ENCODE peak calls at places on chromosomes 6 and 20, in eight cellular contexts. V is BJ, U is MM.1S, L is psoas muscle, O is endothelial cell of umbilical vein, F is heart left ventricle, D is AG09309, E is body of pancreas. W is an unnamed sample.

GRCh38 chr20:14879020-14879697 is 541.7 kb upstream of the FLRT3 start:
- DNase-seq in V (peak), U (peak), L (no peak), O (peak), F (no peak), D (peak), E (no peak), W (no peak)

GRCh38 chr20:36821964-36822437 is 48.4 kb upstream of the DSN1 start:
- DNase-seq in V (peak), U (no peak), L (no peak), O (no peak), F (peak), D (no peak), E (no peak), W (no peak)

GRCh38 chr6:108927927-108928326 is 79.7 kb downstream of the ARMC2 start:
- DNase-seq in V (no peak), U (no peak), L (no peak), O (no peak), F (no peak), D (no peak), E (no peak), W (no peak)

GRCh38 chr6:75430631-75431345 is 62.8 kb downstream of the FILIP1 start:
- DNase-seq in V (no peak), U (no peak), L (no peak), O (peak), F (peak), D (no peak), E (no peak), W (no peak)

GRCh38 chr6:530425-530824 is 126.5 kb downstream of the HUS1B start:
- DNase-seq in V (no peak), U (no peak), L (no peak), O (no peak), F (no peak), D (no peak), E (no peak), W (no peak)

GRCh38 chr6:148296746-148297145 is 45.9 kb upstream of the SASH1 start:
- DNase-seq in V (no peak), U (no peak), L (no peak), O (no peak), F (no peak), D (no peak), E (no peak), W (no peak)

GRCh38 chr20:23776067-23776771 is 25.5 kb upstream of the CST1 start:
- DNase-seq in V (no peak), U (no peak), L (no peak), O (no peak), F (no peak), D (no peak), E (no peak), W (no peak)

GRCh38 chr20:59992531-59992930 is 34.3 kb downstream of the CDH26 start:
- DNase-seq in V (no peak), U (no peak), L (no peak), O (no peak), F (no peak), D (no peak), E (no peak), W (no peak)

GRCh38 chr20:9458075-9458818 is 56.1 kb upstream of the LAMP5 start:
- DNase-seq in V (no peak), U (peak), L (no peak), O (no peak), F (no peak), D (no peak), E (peak), W (no peak)

GRCh38 chr20:44080646-44081267 is 106.2 kb downstream of the JPH2 start:
- DNase-seq in V (no peak), U (peak), L (peak), O (peak), F (peak), D (no peak), E (peak), W (peak)

GRCh38 chr6:41092421-41093140 is 19.8 kb downstream of the NFYA start:
- DNase-seq in V (no peak), U (peak), L (no peak), O (peak), F (no peak), D (no peak), E (no peak), W (peak)

GRCh38 chr20:39849664-39850063 is 839.4 kb downstream of the MAFB start:
- DNase-seq in V (peak), U (no peak), L (peak), O (peak), F (peak), D (peak), E (peak), W (no peak)

GRCh38 chr20:32062776-32063170 is 10.7 kb downstream of the HCK start:
- DNase-seq in V (no peak), U (no peak), L (peak), O (no peak), F (peak), D (no peak), E (peak), W (peak)

GRCh38 chr6:40444811-40445210 is 142.4 kb downstream of the LRFN2 start:
- DNase-seq in V (no peak), U (no peak), L (no peak), O (no peak), F (no peak), D (no peak), E (no peak), W (no peak)

GRCh38 chr6:1524040-1524480 is 85.7 kb upstream of the FOXC1 start:
- DNase-seq in V (no peak), U (peak), L (peak), O (peak), F (peak), D (no peak), E (peak), W (peak)

GRCh38 chr6:44508646-44509045 is 121.1 kb downstream of the CDC5L start:
- DNase-seq in V (peak), U (no peak), L (no peak), O (no peak), F (no peak), D (peak), E (no peak), W (no peak)

GRCh38 chr20:34637245-34638185 is 39.4 kb downstream of the PIGU start:
- DNase-seq in V (peak), U (no peak), L (peak), O (no peak), F (peak), D (peak), E (peak), W (no peak)

GRCh38 chr6:150333592-150333954 is 35.2 kb upstream of the IYD start:
- DNase-seq in V (no peak), U (no peak), L (no peak), O (no peak), F (no peak), D (no peak), E (no peak), W (no peak)

GRCh38 chr6:4661391-4661790 is 114.8 kb upstream of the CDYL start:
- DNase-seq in V (no peak), U (no peak), L (no peak), O (no peak), F (no peak), D (no peak), E (no peak), W (no peak)

GRCh38 chr6:100121854-100122609 is 128.0 kb upstream of the MCHR2 start:
- DNase-seq in V (no peak), U (no peak), L (no peak), O (no peak), F (no peak), D (no peak), E (no peak), W (no peak)

GRCh38 chr6:100132005-100132404 is 138.0 kb upstream of the MCHR2 start:
- DNase-seq in V (no peak), U (no peak), L (no peak), O (no peak), F (no peak), D (no peak), E (no peak), W (no peak)

GRCh38 chr6:100130630-100131029 is 136.6 kb upstream of the MCHR2 start:
- DNase-seq in V (no peak), U (no peak), L (no peak), O (no peak), F (no peak), D (no peak), E (no peak), W (no peak)

GRCh38 chr6:100126682-100127484 is 132.9 kb upstream of the MCHR2 start:
- DNase-seq in V (no peak), U (no peak), L (no peak), O (no peak), F (no peak), D (no peak), E (no peak), W (no peak)
- TF ChIP-seq CTCF in V (no peak), U (no peak), L (no peak), O (no peak), F (no peak), D (no peak), E (no peak), W (no peak)

GRCh38 chr6:17015551-17016381 is 86.1 kb upstream of the STMND1 start:
- DNase-seq in V (no peak), U (no peak), L (peak), O (peak), F (peak), D (no peak), E (peak), W (no peak)
- TF ChIP-seq CTCF in V (no peak), U (no peak), L (no peak), O (peak), F (no peak), D (no peak), E (no peak), W (no peak)

DNA sequence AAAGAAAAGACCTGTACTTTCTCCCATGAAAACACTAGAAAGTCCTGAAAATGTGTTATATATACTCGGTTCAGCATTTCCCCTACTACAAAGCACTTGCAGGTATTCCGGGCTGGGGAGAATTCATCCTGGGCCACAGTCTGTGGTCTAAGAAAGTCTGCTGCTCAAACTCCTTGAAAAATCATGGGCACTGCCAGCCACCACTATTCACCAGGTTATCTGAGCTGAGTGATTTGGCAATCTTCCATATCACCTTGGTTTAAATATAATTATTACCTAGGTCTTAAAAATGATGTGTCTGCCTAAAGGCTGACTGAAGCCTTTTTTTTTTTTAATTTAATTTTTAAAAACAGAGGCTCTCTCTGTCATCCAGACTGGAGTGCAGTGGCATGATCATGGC is 11.3 kb downstream of the FKBP5 start:
- DNase-seq in V (no peak), U (no peak), L (no peak), O (no peak), F (no peak), D (no peak), E (peak), W (no peak)
- TF ChIP-seq CTCF in V (no peak), U (no peak), L (no peak), O (no peak), F (no peak), D (no peak), E (no peak), W (no peak)

GRCh38 chr6:152233547-152234320 is 403.4 kb downstream of the SYNE1 start:
- DNase-seq in V (no peak), U (no peak), L (no peak), O (peak), F (no peak), D (no peak), E (no peak), W (no peak)

GRCh38 chr6:152236370-152237097 is 400.6 kb downstream of the SYNE1 start:
- DNase-seq in V (no peak), U (no peak), L (no peak), O (no peak), F (no peak), D (no peak), E (no peak), W (no peak)

GRCh38 chr6:152229330-152229729 is 407.8 kb downstream of the SYNE1 start:
- DNase-seq in V (no peak), U (no peak), L (no peak), O (no peak), F (no peak), D (no peak), E (no peak), W (no peak)

GRCh38 chr6:152232494-152233151 is 404.5 kb downstream of the SYNE1 start:
- DNase-seq in V (peak), U (no peak), L (no peak), O (peak), F (no peak), D (no peak), E (peak), W (no peak)
- TF ChIP-seq CTCF in V (peak), U (no peak), L (no peak), O (peak), F (no peak), D (peak), E (no peak), W (no peak)

GRCh38 chr6:155690820-155691219 is 235.2 kb upstream of the NOX3 start:
- DNase-seq in V (no peak), U (no peak), L (no peak), O (no peak), F (no peak), D (no peak), E (no peak), W (no peak)
- TF ChIP-seq CTCF in V (no peak), U (no peak), L (no peak), O (no peak), F (no peak), D (no peak), E (no peak), W (no peak)

GRCh38 chr20:50416269-50416863 is 93.8 kb upstream of the PTPN1 start:
- DNase-seq in V (no peak), U (no peak), L (peak), O (no peak), F (no peak), D (no peak), E (peak), W (no peak)

GRCh38 chr20:50416930-50417329 is 93.3 kb upstream of the PTPN1 start:
- DNase-seq in V (no peak), U (no peak), L (no peak), O (no peak), F (no peak), D (no peak), E (no peak), W (no peak)

GRCh38 chr20:50415031-50415515 is 95.1 kb upstream of the PTPN1 start:
- DNase-seq in V (no peak), U (no peak), L (no peak), O (no peak), F (no peak), D (no peak), E (no peak), W (no peak)

GRCh38 chr20:50417484-50418235 is 92.5 kb upstream of the PTPN1 start:
- DNase-seq in V (no peak), U (no peak), L (no peak), O (no peak), F (no peak), D (no peak), E (no peak), W (no peak)

DNA sequence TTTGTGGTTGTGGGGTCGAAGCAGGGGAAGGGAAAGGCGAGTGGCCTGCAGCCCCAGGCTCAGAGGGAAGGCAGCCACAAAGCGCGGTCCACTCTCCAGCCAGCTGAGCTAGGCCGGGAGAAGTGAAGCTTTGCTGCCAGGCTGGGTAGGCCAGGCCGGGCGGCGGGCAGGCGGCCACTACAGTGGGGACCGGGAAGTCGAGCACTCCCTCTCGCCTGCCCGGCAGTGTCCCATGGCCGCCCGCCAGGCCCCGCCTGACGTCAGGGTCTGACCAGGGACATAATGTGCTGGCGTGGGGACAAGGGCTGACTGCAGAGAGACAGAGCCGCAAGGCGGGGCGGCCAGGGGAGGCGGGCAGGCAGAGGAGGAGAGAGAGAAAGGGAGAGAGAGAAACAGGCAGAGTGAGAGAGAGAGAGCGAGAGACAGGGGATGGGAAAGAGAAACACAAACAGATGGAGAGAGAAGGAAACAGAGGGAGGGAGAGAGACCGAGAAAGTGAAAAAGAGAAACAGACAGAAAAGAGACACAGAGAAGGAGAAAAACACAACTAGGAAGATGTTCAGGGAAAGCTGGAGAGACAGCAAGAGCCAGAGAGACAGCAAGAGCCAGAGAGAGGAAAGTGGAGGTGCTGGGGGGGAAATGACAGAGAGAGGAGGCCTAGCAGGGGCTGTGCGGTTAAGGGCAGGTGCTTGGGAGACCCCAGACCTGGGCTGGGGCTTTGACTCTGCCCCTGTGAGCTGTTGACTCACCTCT is 94.5 kb upstream of the PTPN1 start:
- DNase-seq in V (peak), U (no peak), L (peak), O (peak), F (peak), D (peak), E (peak), W (no peak)
- TF ChIP-seq CTCF in V (no peak), U (no peak), L (no peak), O (no peak), F (no peak), D (no peak), E (no peak), W (no peak)

GRCh38 chr6:157323114-157323923 is at the start of gene TMEM242:
- DNase-seq in V (peak), U (peak), L (peak), O (peak), F (peak), D (peak), E (peak), W (peak)
- TF ChIP-seq CTCF in V (peak), U (no peak), L (peak), O (peak), F (peak), D (peak), E (peak), W (no peak)

DNA sequence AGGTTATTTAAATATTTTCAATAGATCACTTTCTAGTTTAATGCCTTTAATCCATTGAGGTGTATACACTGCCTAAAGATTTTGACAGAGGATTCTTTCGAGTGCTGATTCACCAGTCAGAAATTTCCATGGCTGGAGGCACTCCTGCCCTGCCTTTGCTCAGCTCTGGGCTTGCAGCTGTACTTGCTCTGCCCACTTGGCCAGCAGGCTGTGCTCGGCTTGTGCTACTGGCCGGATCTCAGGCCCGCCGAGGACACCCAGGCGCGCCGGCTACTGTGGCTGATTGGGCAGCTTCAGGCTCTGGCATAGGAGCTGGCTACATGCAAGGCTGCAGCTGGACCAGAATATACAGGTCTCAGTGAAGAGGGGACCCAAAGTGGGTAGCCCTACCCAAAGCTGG is 675.1 kb upstream of the MMS22L start:
- DNase-seq in V (no peak), U (no peak), L (peak), O (no peak), F (peak), D (no peak), E (no peak), W (no peak)
- TF ChIP-seq CTCF in V (no peak), U (no peak), L (no peak), O (no peak), F (no peak), D (no peak), E (no peak), W (no peak)

DNA sequence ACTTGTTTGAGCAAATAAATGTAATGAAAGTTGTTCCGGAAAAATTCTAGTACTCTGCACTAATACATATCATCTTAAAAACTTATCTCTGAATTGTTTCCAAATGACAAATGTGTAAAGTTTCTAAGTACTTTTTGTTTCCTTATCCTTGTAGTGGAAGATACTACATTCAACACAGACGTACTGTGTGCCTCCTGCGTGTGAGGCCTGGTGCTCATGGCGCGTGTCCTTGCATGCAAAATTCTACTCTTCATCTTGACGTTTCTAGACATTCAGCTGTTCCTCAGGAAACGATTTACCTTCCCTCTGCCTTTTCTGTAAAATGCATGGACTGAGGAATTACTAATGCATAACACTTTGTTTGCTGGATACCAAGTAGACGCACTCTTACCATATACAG is 11.5 kb downstream of the DLL1 start:
- DNase-seq in V (no peak), U (no peak), L (no peak), O (no peak), F (no peak), D (no peak), E (no peak), W (no peak)
- TF ChIP-seq CTCF in V (no peak), U (no peak), L (no peak), O (no peak), F (no peak), D (no peak), E (no peak), W (no peak)